ENCODE peak calls at places on chromosomes 16 and 17, in nine cellular contexts. B is progenitor cell of endocrine pancreas, P is transverse colon, E is left ventricle myocardium inferior, R is H9, T is brain microvascular endothelial cell, X is sigmoid colon, Y is B cell, V is nephron progenitor cell. Z is an unnamed sample.

GRCh38 chr17:31825961-31826691 is 32.9 kb downstream of the COPRS start:
- DNase-seq in B (no peak), P (no peak), E (no peak), R (no peak), T (no peak), X (no peak), Y (no peak), V (no peak), Z (no peak)

GRCh38 chr16:81846105-81846504 is 67.0 kb downstream of the PLCG2 start:
- DNase-seq in B (no peak), P (no peak), E (no peak), R (no peak), T (no peak), X (no peak), Y (no peak), V (no peak), Z (no peak)

GRCh38 chr16:83952587-83952939 is 477 bp upstream of the OSGIN1 start:
- DNase-seq in B (no peak), P (no peak), E (no peak), R (no peak), T (no peak), X (no peak), Y (no peak), V (no peak), Z (no peak)

GRCh38 chr17:17018612-17019429 is 23.4 kb upstream of the MPRIP start:
- DNase-seq in B (peak; percentile 26), P (peak; percentile 45), E (peak; percentile 5), R (peak; percentile 36), T (no peak), X (no peak), Y (no peak), V (no peak), Z (no peak)

GRCh38 chr17:6666077-6666521 is 14.5 kb downstream of the C17orf100 start:
- DNase-seq in B (peak; percentile 66), P (peak; percentile 66), E (peak; percentile 60), R (peak; percentile 90), T (peak; percentile 68), X (peak; percentile 89), Y (peak; percentile 71), V (peak; percentile 75), Z (peak; percentile 92)

GRCh38 chr16:63978240-63978639 is 1143.6 kb downstream of the CDH11 start:
- DNase-seq in B (no peak), P (no peak), E (no peak), R (no peak), T (no peak), X (no peak), Y (no peak), V (no peak), Z (no peak)

GRCh38 chr17:78359216-78359935 is 501 bp downstream of the SOCS3 start:
- DNase-seq in B (peak; percentile 43), P (no peak), E (peak; percentile 39), R (peak; percentile 52), T (no peak), X (peak; percentile 82), Y (peak; percentile 57), V (no peak), Z (peak; percentile 72)

GRCh38 chr17:78131172-78132085 is 858 bp downstream of the TMC8 start:
- DNase-seq in B (no peak), P (peak; percentile 32), E (no peak), R (no peak), T (no peak), X (no peak), Y (peak; percentile 64), V (no peak), Z (no peak)

GRCh38 chr17:43531082-43531378 is 15.1 kb downstream of the ETV4 start:
- DNase-seq in B (no peak), P (no peak), E (no peak), R (no peak), T (no peak), X (no peak), Y (no peak), V (no peak), Z (no peak)

GRCh38 chr17:43531955-43532354 is 14.2 kb downstream of the ETV4 start:
- DNase-seq in B (no peak), P (no peak), E (no peak), R (no peak), T (no peak), X (no peak), Y (no peak), V (no peak), Z (no peak)

GRCh38 chr17:43534909-43535308 is 11.2 kb downstream of the ETV4 start:
- DNase-seq in B (no peak), P (no peak), E (no peak), R (no peak), T (no peak), X (no peak), Y (no peak), V (no peak), Z (peak; percentile 78)

GRCh38 chr17:43532581-43532980 is 13.6 kb downstream of the ETV4 start:
- DNase-seq in B (no peak), P (peak; percentile 78), E (no peak), R (no peak), T (no peak), X (no peak), Y (no peak), V (no peak), Z (no peak)

GRCh38 chr17:43533699-43534098 is 12.4 kb downstream of the ETV4 start:
- DNase-seq in B (no peak), P (no peak), E (no peak), R (no peak), T (no peak), X (no peak), Y (no peak), V (no peak), Z (no peak)
- TF ChIP-seq CTCF in B (no peak), P (no peak), E (no peak), R (peak; percentile 28), T (peak; percentile 9), X (no peak), Y (no peak), V (no peak), Z (peak; percentile 17)

GRCh38 chr16:74034862-74035261 is 261.8 kb upstream of the PSMD7 start:
- DNase-seq in B (no peak), P (peak; percentile 11), E (no peak), R (no peak), T (peak; percentile 16), X (no peak), Y (no peak), V (peak; percentile 13), Z (peak; percentile 39)

GRCh38 chr16:74030000-74030399 is 266.6 kb upstream of the PSMD7 start:
- DNase-seq in B (no peak), P (peak; percentile 56), E (no peak), R (no peak), T (no peak), X (no peak), Y (no peak), V (no peak), Z (no peak)

GRCh38 chr16:74031551-74031950 is 265.1 kb upstream of the PSMD7 start:
- DNase-seq in B (no peak), P (no peak), E (no peak), R (no peak), T (no peak), X (no peak), Y (no peak), V (no peak), Z (no peak)

GRCh38 chr16:74035816-74036215 is 260.8 kb upstream of the PSMD7 start:
- DNase-seq in B (no peak), P (no peak), E (no peak), R (no peak), T (peak; percentile 5), X (no peak), Y (no peak), V (no peak), Z (peak; percentile 11)
- TF ChIP-seq CTCF in B (peak; percentile 58), P (no peak), E (peak; percentile 12), R (peak; percentile 52), T (peak; percentile 49), X (no peak), Y (no peak), V (peak; percentile 33), Z (peak; percentile 27)

GRCh38 chr17:76886395-76886794 is 18.2 kb downstream of the MGAT5B start:
- DNase-seq in B (no peak), P (no peak), E (no peak), R (no peak), T (no peak), X (no peak), Y (no peak), V (no peak), Z (no peak)

GRCh38 chr17:76889323-76889722 is 21.1 kb downstream of the MGAT5B start:
- DNase-seq in B (no peak), P (no peak), E (no peak), R (no peak), T (no peak), X (no peak), Y (no peak), V (no peak), Z (no peak)

GRCh38 chr17:76888661-76889060 is 20.5 kb downstream of the MGAT5B start:
- DNase-seq in B (no peak), P (no peak), E (no peak), R (peak; percentile 85), T (no peak), X (no peak), Y (no peak), V (peak; percentile 36), Z (no peak)

GRCh38 chr17:76884995-76885896 is 17.0 kb downstream of the MGAT5B start:
- DNase-seq in B (no peak), P (no peak), E (no peak), R (peak; percentile 65), T (no peak), X (no peak), Y (no peak), V (peak; percentile 64), Z (no peak)

GRCh38 chr17:76887809-76888208 is 19.6 kb downstream of the MGAT5B start:
- DNase-seq in B (no peak), P (no peak), E (no peak), R (peak; percentile 64), T (no peak), X (no peak), Y (no peak), V (no peak), Z (no peak)
- TF ChIP-seq CTCF in B (no peak), P (no peak), E (no peak), R (peak; percentile 50), T (peak; percentile 46), X (no peak), Y (no peak), V (no peak), Z (peak; percentile 28)

GRCh38 chr16:88892065-88892464 is 25.6 kb upstream of the PABPN1L start:
- DNase-seq in B (no peak), P (no peak), E (no peak), R (no peak), T (no peak), X (no peak), Y (no peak), V (no peak), Z (no peak)

GRCh38 chr16:88895335-88895734 is 28.9 kb upstream of the PABPN1L start:
- DNase-seq in B (no peak), P (no peak), E (no peak), R (no peak), T (no peak), X (no peak), Y (no peak), V (no peak), Z (no peak)

GRCh38 chr16:88894681-88895300 is 28.3 kb upstream of the PABPN1L start:
- DNase-seq in B (no peak), P (no peak), E (no peak), R (no peak), T (no peak), X (no peak), Y (peak; percentile 34), V (no peak), Z (no peak)

GRCh38 chr16:88891083-88891482 is 24.6 kb upstream of the PABPN1L start:
- DNase-seq in B (no peak), P (no peak), E (no peak), R (no peak), T (no peak), X (no peak), Y (no peak), V (no peak), Z (no peak)

GRCh38 chr16:88893127-88893968 is 26.9 kb upstream of the PABPN1L start:
- DNase-seq in B (no peak), P (no peak), E (no peak), R (no peak), T (no peak), X (no peak), Y (no peak), V (no peak), Z (no peak)
- TF ChIP-seq CTCF in B (no peak), P (no peak), E (no peak), R (no peak), T (no peak), X (no peak), Y (no peak), V (no peak), Z (no peak)

Z was measured in choroid plexus epithelial cell.